ENCODE peak calls at places on chromosome 7, in five cellular contexts. X, F, M, G and J are unnamed samples.
A peak's percentile ranks its signal among the peaks of the same experiment; 100 is the strongest.

GRCh38 chr7:69516208-69516820 is 82.0 kb upstream of the AUTS2 start:
- DNase-seq in X (no peak), M (peak; percentile 29), G (no peak), F (no peak), J (no peak)

GRCh38 chr7:108989319-108989718 is 419.6 kb downstream of the DNAJB9 start:
- DNase-seq in M (no peak), G (no peak), F (no peak), X (no peak), J (no peak)

GRCh38 chr7:99498546-99498944 is 1.5 kb downstream of the ZNF394 start:
- DNase-seq in X (no peak), G (no peak), F (no peak), M (no peak), J (no peak)

GRCh38 chr7:7786595-7786994 is 68.2 kb upstream of the RPA3 start:
- DNase-seq in M (no peak), G (no peak), X (no peak), F (no peak), J (no peak)

GRCh38 chr7:22672892-22673637 is 53.9 kb upstream of the IL6 start:
- DNase-seq in X (peak; percentile 63), F (no peak), M (no peak), G (no peak), J (no peak)

GRCh38 chr7:69598081-69598486 is at the start of gene AUTS2:
- DNase-seq in M (peak; percentile 97), G (peak; percentile 24), F (peak; percentile 88), X (peak; percentile 89), J (no peak)

GRCh38 chr7:7967909-7968543 is 570 bp upstream of the GLCCI1 start:
- DNase-seq in M (no peak), F (no peak), G (no peak), X (no peak), J (no peak)

GRCh38 chr7:35993663-35994622 is 159.1 kb upstream of the EEPD1 start:
- DNase-seq in X (peak; percentile 22), M (no peak), F (peak; percentile 43), G (no peak), J (no peak)

GRCh38 chr7:99514050-99514449 is 9.6 kb downstream of the ZKSCAN5 start:
- DNase-seq in G (no peak), X (no peak), M (no peak), F (peak; percentile 44), J (no peak)

GRCh38 chr7:96495751-96496216 is 173.9 kb upstream of the SLC25A13 start:
- DNase-seq in G (no peak), M (no peak), X (no peak), F (no peak), J (no peak)

GRCh38 chr7:42794673-42795072 is 117.2 kb downstream of the C7orf25 start:
- DNase-seq in X (no peak), G (no peak), M (no peak), F (no peak), J (no peak)

GRCh38 chr7:155431711-155432110 is 26.2 kb upstream of the EN2 start:
- DNase-seq in G (no peak), X (no peak), M (no peak), F (no peak), J (no peak)

GRCh38 chr7:2633538-2634264 is 1.9 kb downstream of the TTYH3 start:
- DNase-seq in X (no peak), G (no peak), F (peak; percentile 91), M (no peak), J (no peak)

GRCh38 chr7:22445140-22445722 is 54.8 kb downstream of the STEAP1B start:
- DNase-seq in G (no peak), M (no peak), F (peak; percentile 95), X (no peak), J (peak; percentile 19)

GRCh38 chr7:108293190-108293612 is 163.0 kb downstream of the NRCAM start:
- DNase-seq in X (no peak), G (no peak), F (no peak), M (no peak), J (no peak)

GRCh38 chr7:134939136-134939535 is 47.2 kb upstream of the AGBL3 start:
- DNase-seq in M (no peak), X (no peak), F (no peak), G (no peak), J (no peak)

GRCh38 chr7:71972513-71972912 is 439.6 kb downstream of the CALN1 start:
- DNase-seq in F (no peak), G (no peak), X (no peak), M (no peak), J (no peak)

GRCh38 chr7:38318803-38319416 is 45.5 kb upstream of the TARP start:
- DNase-seq in G (no peak), M (peak; percentile 54), F (peak; percentile 46), X (peak; percentile 64), J (no peak)

GRCh38 chr7:42068554-42069280 is 168.3 kb downstream of the GLI3 start:
- DNase-seq in M (no peak), F (no peak), X (no peak), G (no peak), J (no peak)

GRCh38 chr7:158407581-158408331 is 179.9 kb downstream of the PTPRN2 start:
- DNase-seq in G (no peak), F (peak; percentile 30), X (peak; percentile 68), M (no peak), J (no peak)

GRCh38 chr7:143383642-143383957 is 2.5 kb downstream of the ZYX start:
- DNase-seq in M (no peak), G (no peak), F (no peak), X (no peak), J (no peak)

GRCh38 chr7:116633131-116633988 is 38.6 kb upstream of the MET start:
- DNase-seq in G (no peak), M (no peak), F (peak; percentile 69), X (no peak), J (no peak)

GRCh38 chr7:85770332-85770731 is 583.5 kb upstream of the SEMA3D start:
- DNase-seq in M (no peak), F (no peak), G (no peak), X (no peak), J (no peak)

GRCh38 chr7:50584793-50585399 is 19.7 kb upstream of the DDC start:
- DNase-seq in X (no peak), G (no peak), M (no peak), F (no peak), J (no peak)

GRCh38 chr7:67738-68395 is 124.5 kb upstream of the FAM20C start:
- DNase-seq in X (no peak), F (peak; percentile 62), G (no peak), M (no peak), J (no peak)

GRCh38 chr7:80611353-80611752 is 27.1 kb upstream of the CD36 start:
- DNase-seq in G (no peak), X (no peak), M (no peak), F (no peak), J (no peak)

GRCh38 chr7:94439893-94440381 is 45.2 kb downstream of the COL1A2 start:
- DNase-seq in F (no peak), M (no peak), X (no peak), G (no peak), J (no peak)